ENCODE peak calls at places on chromosomes 5 and 9, in eight cellular contexts. P, I, O, E, F, L, R and C are unnamed samples.

GRCh38 chr5:158119852-158120708 is 261.1 kb upstream of the CLINT1 start:
- DNase-seq in P (no peak), I (peak), O (no peak), F (no peak), L (no peak), R (no peak), E (no peak), C (peak)

GRCh38 chr9:90894956-90895687 is 93.5 kb downstream of the SYK start:
- DNase-seq in F (peak), L (no peak), I (peak), R (peak), P (peak), O (no peak), E (no peak), C (no peak)

GRCh38 chr9:18281291-18281690 is 192.7 kb upstream of the ADAMTSL1 start:
- DNase-seq in L (no peak), E (no peak), R (no peak), F (no peak), I (no peak), P (no peak), O (no peak), C (no peak)

GRCh38 chr9:69295872-69296562 is 29.0 kb upstream of the ENTREP1 start:
- DNase-seq in R (peak), O (no peak), I (no peak), L (no peak), P (no peak), F (peak), E (no peak), C (no peak)

GRCh38 chr5:42235837-42236236 is 187.4 kb upstream of the GHR start:
- DNase-seq in E (no peak), R (no peak), I (no peak), L (no peak), O (no peak), F (no peak), P (no peak), C (no peak)

GRCh38 chr5:21701317-21701716 is 1151.8 kb downstream of the CDH12 start:
- DNase-seq in I (no peak), O (no peak), E (no peak), F (no peak), L (no peak), R (no peak), P (no peak), C (peak)

GRCh38 chr5:82745016-82745415 is 332.2 kb downstream of the TMEM167A start:
- DNase-seq in O (no peak), F (no peak), R (no peak), P (no peak), E (no peak), L (no peak), I (no peak), C (peak)

GRCh38 chr5:42483472-42484154 is 60.4 kb downstream of the GHR start:
- DNase-seq in O (no peak), R (peak), F (no peak), L (no peak), I (no peak), P (no peak), E (no peak), C (no peak)